ENCODE peak calls at places on chromosomes 1 and 21, in four cellular contexts. S is T-helper 2 cell; R is mammary epithelial cell; V is stimulated activated CD8-positive, alpha-beta memory T cell treated with anti-CD3 and anti-CD28 coated beads, Interleukin-15, amount 100 ng/mL, for 1 hour. Y is an unnamed sample.

GRCh38 chr1:53592985-53593757 is 134.0 kb downstream of the DMRTB1 start:
- DNase-seq in V (no peak), S (no peak), R (no peak), Y (no peak)

GRCh38 chr1:202656951-202657646 is 53.2 kb downstream of the SYT2 start:
- DNase-seq in R (no peak), V (no peak), S (no peak), Y (no peak)

GRCh38 chr1:89041055-89041707 is 18.5 kb upstream of the GBP3 start:
- DNase-seq in R (peak; percentile 79), S (no peak), V (no peak), Y (no peak)

GRCh38 chr1:40897499-40897898 is 35.3 kb upstream of the CITED4 start:
- DNase-seq in R (peak; percentile 91), S (no peak), V (no peak), Y (no peak)

GRCh38 chr1:226310637-226311195 is 1.8 kb upstream of the LIN9 start:
- DNase-seq in R (peak; percentile 49), S (no peak), V (no peak), Y (no peak)

GRCh38 chr1:15803380-15803779 is 4.1 kb downstream of the UQCRHL start:
- DNase-seq in V (no peak), S (no peak), R (no peak), Y (no peak)

GRCh38 chr1:205248793-205249601 is 21.3 kb downstream of the TMCC2 start:
- DNase-seq in V (no peak), S (no peak), R (no peak), Y (peak; percentile 70)

GRCh38 chr1:204299828-204300365 is 59.8 kb downstream of the PLEKHA6 start:
- DNase-seq in V (no peak), S (no peak), R (no peak), Y (no peak)

GRCh38 chr1:6056549-6056948 is 10.9 kb downstream of the KCNAB2 start:
- DNase-seq in S (no peak), R (no peak), V (no peak), Y (no peak)

GRCh38 chr1:90707363-90707710 is 9.8 kb downstream of the BARHL2 start:
- DNase-seq in R (peak; percentile 59), S (no peak), V (no peak), Y (no peak)

GRCh38 chr1:180168786-180169640 is 14.3 kb downstream of the QSOX1 start:
- DNase-seq in S (no peak), R (no peak), V (no peak), Y (no peak)

GRCh38 chr1:6612641-6613360 is 730 bp upstream of the PHF13 start:
- DNase-seq in V (no peak), R (peak; percentile 62), S (no peak), Y (peak; percentile 67)

GRCh38 chr1:54953846-54954245 is 26.6 kb upstream of the TMEM61 start:
- DNase-seq in R (no peak), S (no peak), V (no peak), Y (no peak)

GRCh38 chr1:53015508-53015860 is 46.5 kb upstream of the PODN start:
- DNase-seq in V (no peak), S (no peak), R (peak; percentile 3), Y (no peak)

GRCh38 chr1:23867953-23868847 is at the start of gene FUCA1:
- DNase-seq in R (peak; percentile 82), S (peak; percentile 91), V (peak; percentile 92), Y (peak; percentile 96)

GRCh38 chr1:226908913-226909312 is 31.2 kb upstream of the COQ8A start:
- DNase-seq in S (no peak), R (no peak), V (no peak), Y (no peak)

GRCh38 chr1:32198237-32199042 is 2.0 kb upstream of the CCDC28B start:
- DNase-seq in V (no peak), R (no peak), S (no peak), Y (no peak)

GRCh38 chr1:240337795-240338194 is 246.1 kb downstream of the FMN2 start:
- DNase-seq in V (no peak), R (no peak), S (no peak), Y (no peak)

GRCh38 chr1:9201421-9202239 is 32.9 kb upstream of the H6PD start:
- DNase-seq in V (no peak), R (peak; percentile 41), S (no peak), Y (peak; percentile 55)

GRCh38 chr1:41611932-41612450 is 127.5 kb upstream of the EDN2 start:
- DNase-seq in S (no peak), V (no peak), R (no peak), Y (no peak)

GRCh38 chr1:244273845-244274619 is 177.7 kb downstream of the ADSS2 start:
- DNase-seq in V (no peak), R (peak; percentile 90), S (no peak), Y (peak; percentile 66)

GRCh38 chr21:42174173-42174572 is 44.8 kb upstream of the ABCG1 start:
- DNase-seq in V (no peak), S (no peak), R (no peak), Y (no peak)

GRCh38 chr1:201675143-201675542 is 136.2 kb downstream of the NAV1 start:
- DNase-seq in S (no peak), V (no peak), R (no peak), Y (peak; percentile 83)

GRCh38 chr1:67732750-67733151 is 47.8 kb downstream of the GADD45A start:
- DNase-seq in S (no peak), V (no peak), R (no peak), Y (no peak)

GRCh38 chr1:57591854-57592253 is 168.0 kb upstream of the DAB1 start:
- DNase-seq in V (no peak), S (no peak), R (peak; percentile 74), Y (no peak)

GRCh38 chr1:58687516-58687915 is 12.3 kb downstream of the MYSM1 start:
- DNase-seq in R (no peak), V (no peak), S (no peak), Y (peak; percentile 40)

GRCh38 chr1:232978091-232978634 is 27.8 kb downstream of the NTPCR start:
- DNase-seq in S (no peak), V (no peak), R (no peak), Y (no peak)

GRCh38 chr1:244306544-244306943 is 145.2 kb downstream of the ADSS2 start:
- DNase-seq in S (no peak), V (no peak), R (no peak), Y (no peak)

GRCh38 chr1:108877858-108878257 is 1.1 kb downstream of the GPSM2 start:
- DNase-seq in V (no peak), S (no peak), R (no peak), Y (no peak)

GRCh38 chr1:113918243-113918642 is 10.9 kb upstream of the HIPK1 start:
- DNase-seq in R (no peak), S (no peak), V (no peak), Y (no peak)

GRCh38 chr1:174872615-174873058 is 127.1 kb upstream of the CACYBP start:
- DNase-seq in V (no peak), S (no peak), R (peak; percentile 64), Y (no peak)

GRCh38 chr1:156435551-156436318 is 64.8 kb downstream of the MEF2D start:
- DNase-seq in S (no peak), R (no peak), V (no peak), Y (peak; percentile 40)

GRCh38 chr1:150567341-150567716 is 12.1 kb downstream of the MCL1 start:
- DNase-seq in S (peak; percentile 36), V (no peak), R (no peak), Y (no peak)

GRCh38 chr1:184827600-184828368 is 73.1 kb upstream of the EDEM3 start:
- DNase-seq in S (no peak), V (no peak), R (peak; percentile 54), Y (no peak)

GRCh38 chr1:241637604-241638003 is 2.6 kb downstream of the CHML start:
- DNase-seq in V (no peak), S (no peak), R (peak; percentile 21), Y (no peak)

GRCh38 chr1:36482724-36483388 is at the start of gene CSF3R:
- DNase-seq in R (no peak), S (no peak), V (no peak), Y (peak; percentile 63)

GRCh38 chr1:6358757-6359567 is 34.6 kb downstream of the ACOT7 start:
- DNase-seq in V (no peak), R (peak; percentile 66), S (peak; percentile 10), Y (no peak)

GRCh38 chr1:89640440-89640839 is 7.5 kb downstream of the LRRC8C start:
- DNase-seq in R (no peak), V (no peak), S (no peak), Y (no peak)

Y was measured in Right ventricle myocardium superior.